ENCODE peak calls at places on chromosomes 12 and 14, in six cellular contexts. K is breast epithelium; M is right lobe of liver; I is upper lobe of right lung; X is mammary epithelial cell; U is naive thymus-derived CD4-positive, alpha-beta T cell. W is an unnamed sample. For H3K4me1, the result is how much of the 10 kb centered on the place peaks cover.

GRCh38 chr12:27207626-27208413 is 36.3 kb upstream of the STK38L start:
- DNase-seq in U (no peak), M (no peak), X (peak), K (no peak), I (no peak), W (no peak)

GRCh38 chr12:62291888-62292760 is 31.9 kb downstream of the USP15 start:
- DNase-seq in K (no peak), M (no peak), U (no peak), I (no peak), X (peak), W (no peak)

GRCh38 chr12:118237053-118237665 is 101.2 kb downstream of the PEBP1 start:
- DNase-seq in I (no peak), K (no peak), U (no peak), M (no peak), X (no peak), W (no peak)

GRCh38 chr12:92602476-92602875 is 100.3 kb upstream of the PLEKHG7 start:
- DNase-seq in M (no peak), U (no peak), X (peak), K (no peak), I (no peak), W (no peak)

GRCh38 chr14:71745072-71745471 is 187.2 kb upstream of the RGS6 start:
- DNase-seq in I (no peak), K (no peak), X (no peak), M (no peak), U (no peak), W (no peak)

GRCh38 chr12:5114436-5114835 is 70.8 kb downstream of the KCNA5 start:
- DNase-seq in M (no peak), I (no peak), X (no peak), U (no peak), K (no peak), W (no peak)

GRCh38 chr14:74500417-74501134 is 7.0 kb downstream of the ISCA2 start:
- DNase-seq in K (no peak), I (no peak), X (no peak), M (no peak), U (no peak), W (no peak)

GRCh38 chr14:70856851-70857498 is 47.7 kb upstream of the MAP3K9 start:
- DNase-seq in X (peak), M (no peak), K (no peak), I (no peak), U (no peak), W (no peak)

DNA sequence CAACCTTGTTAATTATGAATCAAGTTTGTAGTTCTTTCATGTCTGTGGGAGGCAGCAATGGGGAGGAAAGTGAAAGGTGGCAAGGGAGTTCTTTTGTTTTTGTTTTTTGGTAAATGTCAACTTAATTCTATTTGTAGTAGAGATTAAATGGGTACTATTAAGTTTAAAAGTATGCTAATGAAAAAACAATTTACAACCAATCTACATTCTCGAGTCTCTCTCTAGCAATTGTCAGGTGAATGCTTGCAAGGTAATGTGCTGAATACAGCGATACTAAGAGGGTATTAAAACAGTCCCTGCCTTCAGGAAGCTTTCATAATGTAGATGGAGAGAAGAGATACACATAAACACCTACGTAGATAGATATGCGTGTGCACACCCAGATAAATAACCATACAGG is 1.6 kb upstream of the DACT1 start:
- DNase-seq in I (no peak), X (no peak), U (no peak), M (no peak), K (no peak), W (no peak)
- H3K4me1 ChIP-seq in I (under half), X (under half), U (under half), M (under half), K (under half), W (half or more)

GRCh38 chr14:64760916-64761315 is 56.7 kb downstream of the PLEKHG3 start:
- DNase-seq in I (no peak), M (no peak), K (no peak), U (no peak), X (no peak), W (no peak)

GRCh38 chr14:64758025-64758521 is 53.8 kb downstream of the PLEKHG3 start:
- DNase-seq in X (peak), K (no peak), M (no peak), I (no peak), U (no peak), W (no peak)

GRCh38 chr14:64760146-64760755 is 56.0 kb downstream of the PLEKHG3 start:
- DNase-seq in I (peak), X (peak), U (peak), K (no peak), M (peak), W (no peak)

GRCh38 chr14:64758711-64759554 is 54.7 kb downstream of the PLEKHG3 start:
- DNase-seq in M (no peak), K (no peak), I (no peak), X (peak), U (no peak), W (no peak)

DNA sequence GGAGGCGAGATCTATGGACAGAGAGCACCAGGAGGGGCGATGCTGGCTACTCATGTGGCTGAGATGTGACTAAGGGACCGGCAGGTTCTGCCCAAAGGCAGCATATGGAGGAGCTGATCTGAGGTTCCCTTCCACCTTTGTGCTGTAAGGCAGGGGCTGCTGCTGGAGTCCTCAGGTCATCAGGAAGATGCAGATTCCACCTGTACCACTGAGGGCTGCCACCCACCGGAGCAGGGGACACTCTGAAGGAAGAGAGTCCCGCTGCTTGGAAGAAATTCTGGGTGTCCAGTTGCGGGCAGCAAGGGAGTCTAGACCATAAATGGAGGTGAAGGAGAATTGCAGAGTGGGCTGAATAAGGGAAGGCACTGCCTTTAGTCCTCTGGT is 55.3 kb downstream of the PLEKHG3 start:
- DNase-seq in K (no peak), I (no peak), M (no peak), X (no peak), U (no peak), W (no peak)
- H3K4me1 ChIP-seq in K (under half), I (under half), M (under half), X (half or more), U (under half), W (under half)

GRCh38 chr12:80157640-80158039 is 58.3 kb downstream of the OTOGL start:
- DNase-seq in X (no peak), U (no peak), K (no peak), I (no peak), M (no peak), W (no peak)

GRCh38 chr12:80151131-80151530 is 51.8 kb downstream of the OTOGL start:
- DNase-seq in U (no peak), X (no peak), I (no peak), K (no peak), M (no peak), W (no peak)

GRCh38 chr12:80156306-80156705 is 57.0 kb downstream of the OTOGL start:
- DNase-seq in M (no peak), I (no peak), K (no peak), X (peak), U (no peak), W (no peak)

DNA sequence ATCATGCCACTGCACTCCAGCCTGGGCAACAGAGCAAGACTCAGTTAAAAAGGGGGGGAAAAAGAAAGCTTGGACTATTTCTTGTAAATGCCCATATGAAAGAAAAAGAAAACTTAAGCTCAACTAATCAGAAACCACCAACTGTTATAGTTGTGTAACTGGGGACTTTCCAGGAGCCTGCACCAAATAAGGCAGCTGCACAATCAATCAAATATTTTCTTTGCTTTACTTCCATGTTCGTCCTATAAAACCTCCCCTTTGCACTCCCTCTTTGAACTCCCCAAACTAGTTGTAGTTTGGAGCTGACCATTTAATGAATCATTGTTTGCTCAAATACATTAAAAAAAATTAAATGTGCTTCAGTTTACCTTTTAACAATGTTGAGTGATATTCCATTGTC is 54.9 kb downstream of the OTOGL start:
- DNase-seq in X (peak), M (no peak), I (no peak), K (no peak), U (no peak), W (no peak)
- H3K4me1 ChIP-seq in X (under half), M (under half), I (under half), K (under half), U (under half), W (under half)

GRCh38 chr14:104105071-104105821 is 19.7 kb downstream of the ASPG start:
- DNase-seq in I (peak), K (no peak), X (no peak), M (peak), U (no peak), W (no peak)

GRCh38 chr14:104105822-104106470 is 20.4 kb downstream of the ASPG start:
- DNase-seq in X (no peak), K (no peak), U (no peak), M (peak), I (peak), W (no peak)

GRCh38 chr14:104102282-104102914 is 16.9 kb downstream of the ASPG start:
- DNase-seq in I (no peak), M (no peak), X (no peak), K (no peak), U (no peak), W (no peak)

GRCh38 chr14:104103061-104104005 is 17.8 kb downstream of the ASPG start:
- DNase-seq in I (peak), K (no peak), M (peak), X (no peak), U (no peak), W (no peak)

GRCh38 chr14:104104006-104104901 is 18.8 kb downstream of the ASPG start:
- DNase-seq in K (no peak), I (peak), X (no peak), U (no peak), M (peak), W (no peak)
- H3K4me1 ChIP-seq in K (under half), I (under half), X (under half), U (under half), M (under half), W (half or more)

GRCh38 chr12:116127858-116128257 is 149.6 kb downstream of the MED13L start:
- DNase-seq in X (no peak), U (no peak), K (no peak), I (no peak), M (no peak), W (no peak)
- H3K4me1 ChIP-seq in X (under half), U (under half), K (under half), I (half or more), M (under half), W (half or more)

GRCh38 chr12:124389537-124390441 is 94.9 kb downstream of the RFLNA start:
- DNase-seq in K (no peak), M (no peak), X (no peak), I (no peak), U (no peak), W (no peak)
- H3K4me1 ChIP-seq in K (under half), M (half or more), X (under half), I (half or more), U (under half), W (half or more)

GRCh38 chr12:53198470-53199110 is 8.5 kb downstream of the ITGB7 start:
- DNase-seq in M (no peak), X (no peak), U (peak), K (no peak), I (no peak), W (no peak)

GRCh38 chr12:53194973-53195372 is 12.1 kb downstream of the ITGB7 start:
- DNase-seq in X (no peak), M (no peak), U (no peak), K (no peak), I (no peak), W (no peak)

GRCh38 chr12:53195516-53196420 is 11.3 kb downstream of the ITGB7 start:
- DNase-seq in U (no peak), K (no peak), M (no peak), X (peak), I (no peak), W (no peak)

GRCh38 chr12:53196486-53196885 is 10.6 kb downstream of the ITGB7 start:
- DNase-seq in U (no peak), I (no peak), X (no peak), K (no peak), M (no peak), W (no peak)

DNA sequence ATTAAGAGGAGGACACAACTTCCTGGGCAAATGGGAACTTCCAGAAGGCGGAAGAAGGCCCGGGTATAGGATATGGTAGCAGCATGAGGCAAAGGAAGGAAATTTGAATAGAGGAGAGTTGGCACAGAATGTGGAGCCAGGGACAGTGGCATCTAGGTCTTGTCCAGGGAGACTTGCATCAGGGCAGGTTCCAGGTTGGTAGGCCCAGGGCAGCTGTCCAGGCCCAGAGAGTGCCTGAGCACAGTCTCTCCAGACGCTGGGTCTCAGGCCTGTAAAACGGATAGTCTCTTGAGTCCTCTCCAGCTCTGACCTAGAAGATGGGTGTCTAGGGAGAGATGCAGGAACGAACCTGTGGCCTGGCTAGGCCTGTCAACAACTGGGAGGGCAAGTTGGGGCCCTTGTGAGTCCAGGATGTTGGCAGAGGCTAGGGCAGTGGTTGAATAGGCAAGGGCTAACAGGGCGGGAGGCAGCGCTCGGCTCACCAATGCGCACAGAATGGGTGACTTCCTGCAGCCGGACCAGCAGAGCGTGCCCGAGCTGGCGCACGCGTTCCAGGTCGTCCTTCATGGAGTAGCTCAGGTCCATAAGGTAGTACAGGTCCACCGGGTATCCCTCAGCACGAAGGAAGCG is 9.9 kb downstream of the ITGB7 start:
- DNase-seq in K (no peak), I (no peak), U (no peak), M (no peak), X (no peak), W (no peak)
- H3K4me1 ChIP-seq in K (under half), I (under half), U (half or more), M (under half), X (under half), W (under half)

GRCh38 chr14:103890052-103890371 is 38.2 kb upstream of the TDRD9 start:
- DNase-seq in U (no peak), K (no peak), I (no peak), M (no peak), X (no peak), W (no peak)

GRCh38 chr14:103889313-103890051 is 38.8 kb upstream of the TDRD9 start:
- DNase-seq in K (no peak), I (peak), M (peak), X (peak), U (no peak), W (no peak)

GRCh38 chr14:103890836-103891666 is 37.2 kb upstream of the TDRD9 start:
- DNase-seq in X (no peak), I (no peak), M (peak), K (no peak), U (no peak), W (no peak)

GRCh38 chr14:103892247-103892646 is 36.0 kb upstream of the TDRD9 start:
- DNase-seq in I (no peak), U (no peak), X (no peak), K (no peak), M (peak), W (no peak)

DNA sequence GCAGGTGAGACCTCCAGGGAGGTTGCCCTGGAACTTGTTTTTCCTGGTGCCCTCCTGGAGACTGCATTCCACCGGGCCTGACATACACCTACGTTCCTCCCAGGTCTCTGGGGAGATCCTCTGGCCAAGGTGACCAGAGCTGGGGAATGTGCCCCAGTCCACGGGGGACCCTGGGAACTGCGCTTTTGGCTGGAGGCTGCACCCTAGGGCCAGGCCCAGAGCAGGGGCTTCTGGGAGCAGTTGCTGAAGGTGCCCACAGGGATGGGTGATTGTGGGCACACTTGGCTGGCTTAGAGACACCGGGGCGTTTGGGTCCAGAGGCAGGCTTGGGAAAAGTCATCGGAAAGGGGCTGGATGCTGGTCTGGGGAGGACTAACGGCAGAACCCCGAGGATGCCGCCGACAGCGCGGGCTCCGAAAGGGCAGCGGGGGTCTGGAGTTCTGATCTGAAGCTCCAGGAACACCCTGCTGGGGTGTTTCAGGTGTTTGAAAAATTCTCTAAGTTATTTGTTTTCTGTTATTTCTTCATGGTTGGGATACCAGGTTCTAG is 36.5 kb upstream of the TDRD9 start:
- DNase-seq in M (no peak), X (no peak), U (no peak), I (no peak), K (no peak), W (no peak)
- H3K4me1 ChIP-seq in M (half or more), X (under half), U (under half), I (under half), K (under half), W (under half)

GRCh38 chr12:114687269-114687605 is 3.3 kb upstream of the TBX3 start:
- DNase-seq in U (no peak), I (no peak), M (no peak), K (no peak), X (no peak), W (no peak)
- H3K4me1 ChIP-seq in U (under half), I (under half), M (under half), K (under half), X (under half), W (under half)

DNA sequence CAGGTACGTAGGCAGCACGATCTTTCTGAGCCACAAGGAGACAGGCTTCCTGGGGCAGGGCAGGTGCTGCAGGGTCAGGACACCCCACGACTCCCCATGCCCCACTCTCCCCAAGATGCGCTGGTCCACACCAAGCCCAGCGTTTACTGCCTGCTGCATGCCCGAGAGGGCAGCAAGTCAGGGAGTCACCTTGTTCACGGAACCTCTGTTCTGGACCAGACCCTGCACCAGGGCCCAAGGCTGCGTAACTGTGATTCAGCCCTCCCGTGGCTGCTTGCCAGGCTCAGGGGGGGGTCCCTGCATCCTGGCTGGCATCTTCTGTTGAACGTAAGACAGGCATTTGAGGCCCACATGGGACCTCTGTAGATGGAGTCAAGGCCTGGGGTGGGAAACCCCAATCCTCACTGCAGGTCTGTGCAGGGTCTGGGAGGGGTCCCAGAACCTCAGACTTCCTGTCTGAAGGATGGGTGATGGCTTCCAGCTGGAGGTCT is 228.6 kb upstream of the RTL1 start:
- DNase-seq in I (no peak), M (no peak), X (no peak), U (no peak), K (no peak), W (no peak)
- H3K4me1 ChIP-seq in I (under half), M (under half), X (under half), U (under half), K (under half), W (under half)

W was measured in esophagus squamous epithelium.